ENCODE peak calls at places on chromosomes 3 and 15, in six cellular contexts. L, J, D, H, Z and T are unnamed samples.

GRCh38 chr15:85766007-85766831 is 28.5 kb downstream of the KLHL25 start:
- DNase-seq in L (no peak), J (no peak), D (no peak), H (no peak), Z (no peak), T (no peak)

GRCh38 chr3:148077318-148077923 is 620.3 kb upstream of the AGTR1 start:
- DNase-seq in J (no peak), L (peak), D (no peak), Z (peak), H (no peak), T (peak)

GRCh38 chr3:194315088-194315964 is 35.8 kb downstream of the CPN2 start:
- DNase-seq in L (peak), D (peak), Z (peak), H (no peak), J (peak), T (peak)

GRCh38 chr15:71647479-71647792 is 162.9 kb upstream of the NR2E3 start:
- DNase-seq in Z (peak), D (no peak), L (no peak), J (no peak), H (no peak), T (no peak)

GRCh38 chr3:179432021-179432420 is 19.2 kb downstream of the GNB4 start:
- DNase-seq in L (no peak), D (no peak), J (peak), H (no peak), Z (no peak), T (peak)

GRCh38 chr3:42503251-42503924 is 945 bp downstream of the VIPR1 start:
- DNase-seq in Z (no peak), J (peak), D (no peak), L (no peak), H (no peak), T (no peak)

GRCh38 chr15:36428102-36428845 is 151.2 kb upstream of the CDIN1 start:
- DNase-seq in D (no peak), Z (peak), L (peak), H (no peak), J (no peak), T (peak)

GRCh38 chr3:127182446-127182845 is 10.5 kb upstream of the PRR23E start:
- DNase-seq in L (no peak), D (no peak), H (no peak), Z (no peak), J (no peak), T (no peak)

GRCh38 chr15:74844319-74845207 is 1.6 kb upstream of the ULK3 start:
- DNase-seq in H (no peak), Z (no peak), L (no peak), D (no peak), J (no peak), T (no peak)

GRCh38 chr3:100087203-100087602 is 27.1 kb downstream of the FILIP1L start:
- DNase-seq in J (no peak), H (no peak), Z (peak), D (no peak), L (peak), T (peak)

GRCh38 chr3:46097691-46098241 is 70.5 kb upstream of the XCR1 start:
- DNase-seq in Z (peak), D (no peak), J (no peak), H (peak), L (peak), T (peak)

GRCh38 chr3:183502782-183503181 is 52.7 kb downstream of the KLHL6 start:
- DNase-seq in D (no peak), Z (peak), L (peak), H (no peak), J (peak), T (peak)

GRCh38 chr15:41779662-41780157 is 5.4 kb downstream of the MAPKBP1 start:
- DNase-seq in L (no peak), D (no peak), Z (no peak), J (no peak), H (no peak), T (no peak)

GRCh38 chr3:128998532-128998931 is 2.6 kb upstream of the EFCC1 start:
- DNase-seq in L (no peak), J (no peak), H (no peak), Z (no peak), D (no peak), T (no peak)
- H3K4me3 ChIP-seq in L (no peak), J (no peak), H (no peak), Z (no peak), D (no peak), T (no peak)

DNA sequence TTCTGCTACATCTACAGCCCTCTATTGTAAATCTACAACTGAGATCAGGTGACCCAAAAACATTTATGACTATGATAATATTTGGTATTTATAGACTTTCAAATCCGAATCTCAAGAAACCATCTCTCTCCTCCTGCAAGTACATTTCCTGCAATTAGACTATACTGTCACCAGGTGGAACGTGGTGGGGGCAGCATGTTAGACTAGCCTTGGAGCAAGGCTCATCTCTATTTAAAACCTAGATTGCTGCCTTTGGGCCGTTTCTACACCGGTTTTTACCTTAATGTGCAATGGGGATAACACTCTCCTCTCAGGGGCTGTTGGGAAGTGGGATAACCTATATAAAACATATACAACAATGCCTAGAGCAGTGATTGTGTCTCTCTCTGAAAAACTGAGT is 3.8 kb upstream of the KATNBL1 start:
- DNase-seq in J (no peak), H (no peak), D (no peak), L (no peak), Z (no peak), T (peak)
- TF ChIP-seq CTCF in J (no peak), H (no peak), D (no peak), L (peak), Z (no peak), T (peak)

GRCh38 chr3:12758025-12758830 is 831 bp downstream of the TMEM40 start:
- DNase-seq in J (peak), Z (peak), D (no peak), H (no peak), L (peak), T (peak)
- H3K4me3 ChIP-seq in J (no peak), Z (no peak), D (no peak), H (no peak), L (no peak), T (no peak)

DNA sequence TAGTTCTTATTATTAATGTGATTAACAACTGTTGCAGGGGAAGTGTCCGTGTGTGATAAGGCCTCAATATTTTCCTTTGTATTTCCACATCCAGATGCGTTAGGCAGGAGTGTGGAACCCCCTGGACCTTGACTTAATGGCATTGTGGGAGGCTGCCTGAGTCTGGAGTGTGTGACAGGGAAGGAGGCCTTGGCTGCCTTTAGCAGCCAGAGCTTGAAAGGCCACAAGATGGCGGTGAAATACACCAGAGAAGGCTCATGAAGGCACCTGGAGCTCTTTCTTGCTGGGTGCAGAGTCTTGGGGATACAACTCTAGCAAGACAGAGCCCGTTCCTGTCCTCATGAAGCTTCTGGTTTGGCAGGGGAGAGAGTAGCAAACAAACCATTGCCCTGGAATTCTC is 36.9 kb downstream of the POLR2M start:
- DNase-seq in H (no peak), D (no peak), J (no peak), Z (peak), L (no peak), T (peak)
- TF ChIP-seq CTCF in H (no peak), D (no peak), J (no peak), Z (peak), L (peak), T (peak)

DNA sequence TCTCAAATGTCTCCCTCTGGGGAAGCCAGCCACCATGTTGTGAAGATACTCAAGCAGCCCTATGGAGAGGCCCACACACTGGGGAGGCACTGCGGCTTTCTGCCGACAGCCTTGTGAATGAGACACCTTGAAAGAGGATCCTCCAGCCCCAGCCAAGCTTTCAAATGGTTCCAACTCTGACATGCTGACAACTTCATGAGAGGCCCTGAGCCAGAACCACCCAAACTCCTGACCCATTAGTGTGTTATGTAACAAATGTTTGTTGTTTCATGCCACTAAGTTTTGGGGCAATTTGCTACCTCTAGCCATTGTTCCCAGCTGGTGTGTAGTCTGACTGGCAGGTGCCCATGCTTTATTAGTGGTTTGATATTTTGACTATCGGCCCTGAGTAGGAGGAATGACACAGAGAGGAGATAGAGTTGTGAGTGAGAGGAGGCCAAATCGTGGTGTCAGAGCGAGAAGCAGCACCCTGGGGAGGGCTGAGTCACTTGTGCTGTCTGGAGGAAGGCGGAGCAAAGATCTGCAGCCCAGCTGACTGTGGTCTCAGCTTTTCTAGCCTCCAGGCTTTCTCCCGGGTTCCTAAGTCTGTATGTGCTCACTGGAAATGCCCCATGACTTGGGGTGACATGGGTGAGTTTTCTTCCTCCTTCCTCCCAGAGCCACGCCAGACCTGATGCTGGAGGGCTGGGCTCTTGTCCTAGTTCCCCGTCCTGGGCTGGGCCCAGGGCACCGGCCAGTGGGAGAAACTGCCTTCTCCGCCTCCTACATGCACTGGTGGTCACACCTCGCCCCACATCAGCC is 56.8 kb upstream of the BLM start:
- DNase-seq in L (peak), Z (peak), J (peak), H (peak), D (peak), T (peak)
- H3K4me3 ChIP-seq in L (no peak), Z (no peak), J (no peak), H (peak), D (peak), T (peak)